ENCODE peak calls at places on chromosomes 4 and X, in eight cellular contexts. R, N, W, U, C, T, E and K are unnamed samples.

GRCh38 chrX:55452825-55453124 is 848 bp downstream of the MAGEH1 start:
- DNase-seq in R (no peak), U (no peak), C (no peak), T (no peak), N (no peak), W (no peak), E (peak), K (no peak)

GRCh38 chr4:54517793-54518444 is 139.8 kb upstream of the KIT start:
- DNase-seq in R (no peak), T (no peak), N (no peak), W (no peak), U (no peak), C (no peak), E (no peak), K (no peak)

GRCh38 chrX:35726176-35726575 is 72.0 kb upstream of the MAGEB16 start:
- DNase-seq in C (no peak), E (no peak), R (no peak), W (peak), T (no peak), N (peak), U (peak), K (no peak)

GRCh38 chr4:61011051-61011450 is 189.1 kb upstream of the ADGRL3 start:
- DNase-seq in N (no peak), T (no peak), U (peak), E (no peak), R (no peak), C (no peak), W (peak), K (no peak)

GRCh38 chrX:54413753-54414152 is 26.5 kb upstream of the TSR2 start:
- DNase-seq in R (no peak), W (peak), U (peak), C (no peak), E (no peak), T (no peak), N (no peak), K (no peak)

GRCh38 chr4:65668201-65669007 is 1.9 kb downstream of the EPHA5 start:
- DNase-seq in W (no peak), R (peak), U (peak), N (no peak), T (no peak), E (no peak), C (peak), K (no peak)

GRCh38 chr4:181870326-181870725 is 372.9 kb upstream of the TENM3 start:
- DNase-seq in E (no peak), R (no peak), C (no peak), T (no peak), W (peak), U (peak), N (no peak), K (no peak)

GRCh38 chr4:168524006-168524405 is 27.2 kb downstream of the PALLD start:
- DNase-seq in C (no peak), T (no peak), N (no peak), W (peak), E (no peak), R (no peak), U (peak), K (no peak)

GRCh38 chrX:22969416-22969815 is 30.3 kb upstream of the DDX53 start:
- DNase-seq in E (no peak), W (no peak), R (no peak), N (no peak), U (no peak), C (no peak), T (no peak), K (no peak)

GRCh38 chr4:57405359-57405758 is 295.2 kb upstream of the IGFBP7 start:
- DNase-seq in N (peak), R (no peak), E (no peak), U (no peak), T (no peak), C (no peak), W (no peak), K (no peak)

GRCh38 chrX:75156537-75156945 is 458 bp upstream of the ABCB7 start:
- DNase-seq in T (no peak), R (no peak), E (peak), W (peak), C (no peak), N (peak), U (peak), K (no peak)

GRCh38 chr4:33357121-33357520 is 2637.0 kb downstream of the PCDH7 start:
- DNase-seq in W (no peak), T (no peak), U (no peak), C (no peak), R (no peak), E (no peak), N (no peak), K (no peak)

GRCh38 chrX:117532339-117532738 is 584.3 kb downstream of the KLHL13 start:
- DNase-seq in E (no peak), N (no peak), C (no peak), T (no peak), R (no peak), U (no peak), W (no peak), K (no peak)

GRCh38 chr4:161663844-161664243 is 500.0 kb downstream of the FSTL5 start:
- DNase-seq in R (no peak), T (no peak), E (no peak), U (no peak), N (no peak), W (no peak), C (no peak), K (no peak)

GRCh38 chrX:39377171-39377570 is 575.9 kb downstream of the MID1IP1 start:
- DNase-seq in E (no peak), W (no peak), R (no peak), C (no peak), N (no peak), T (no peak), U (no peak), K (no peak)

GRCh38 chrX:24879679-24880078 is 136.1 kb downstream of the ARX start:
- DNase-seq in R (no peak), E (no peak), N (no peak), W (no peak), T (no peak), C (no peak), U (no peak), K (no peak)

GRCh38 chr4:40719008-40719623 is 30.6 kb upstream of the NSUN7 start:
- DNase-seq in R (no peak), C (no peak), W (peak), E (no peak), N (peak), U (peak), T (no peak), K (no peak)

GRCh38 chr4:168569066-168569908 is 72.4 kb downstream of the PALLD start:
- DNase-seq in W (no peak), T (no peak), C (no peak), R (no peak), E (no peak), U (peak), N (peak), K (no peak)

GRCh38 chr4:128025319-128025718 is 35.8 kb upstream of the LARP1B start:
- DNase-seq in T (no peak), R (no peak), N (no peak), U (no peak), C (no peak), W (no peak), E (no peak), K (no peak)

GRCh38 chrX:102516314-102516936 is at the start of gene TMSB15A:
- DNase-seq in N (peak), W (peak), C (peak), U (peak), E (peak), T (peak), R (peak), K (peak)

GRCh38 chrX:102514536-102514935 is 2.0 kb downstream of the TMSB15A start:
- DNase-seq in T (no peak), N (no peak), U (no peak), R (no peak), E (no peak), C (no peak), W (no peak), K (no peak)

GRCh38 chrX:102517331-102517730 is 792 bp upstream of the TMSB15A start:
- DNase-seq in C (no peak), E (no peak), T (no peak), R (no peak), N (peak), W (peak), U (peak), K (no peak)
- TF ChIP-seq CTCF in C (no peak), E (no peak), T (no peak), R (peak), N (peak), W (peak), U (no peak), K (peak)

DNA sequence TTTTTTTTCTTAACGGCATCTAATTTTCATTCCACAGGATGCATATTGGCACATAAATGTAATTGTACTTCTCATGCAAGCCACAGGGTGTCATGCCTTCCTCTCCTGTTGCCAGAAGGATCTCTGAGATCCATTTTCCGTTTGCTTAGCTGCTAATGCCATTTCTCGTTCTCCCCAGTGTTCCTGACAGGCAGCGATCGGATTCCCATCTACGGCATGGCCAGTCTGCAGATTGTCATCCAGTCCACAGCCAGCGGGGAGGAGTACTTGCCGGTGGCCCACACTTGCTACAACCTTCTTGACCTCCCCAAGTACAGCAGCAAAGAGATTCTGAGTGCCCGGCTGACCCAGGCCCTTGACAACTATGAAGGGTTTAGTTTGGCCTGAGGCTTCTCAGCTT is 8.9 kb upstream of the NAP1L5 start:
- DNase-seq in N (peak), U (peak), R (no peak), C (peak), T (no peak), E (no peak), W (peak), K (no peak)
- TF ChIP-seq CTCF in N (peak), U (peak), R (peak), C (peak), T (no peak), E (no peak), W (peak), K (peak)

GRCh38 chr4:86976801-86977485 is 42.1 kb downstream of the AFF1 start:
- DNase-seq in U (no peak), R (no peak), N (no peak), E (no peak), C (no peak), T (no peak), W (no peak), K (no peak)

GRCh38 chr4:86975927-86976326 is 41.1 kb downstream of the AFF1 start:
- DNase-seq in E (no peak), N (no peak), W (no peak), C (no peak), U (no peak), R (no peak), T (no peak), K (no peak)

GRCh38 chr4:86980230-86980629 is 45.4 kb downstream of the AFF1 start:
- DNase-seq in U (no peak), E (no peak), T (no peak), R (no peak), N (no peak), C (no peak), W (no peak), K (no peak)

GRCh38 chr4:86978709-86979108 is 43.9 kb downstream of the AFF1 start:
- DNase-seq in R (no peak), N (no peak), W (no peak), E (no peak), U (no peak), C (no peak), T (no peak), K (no peak)

GRCh38 chr4:86977621-86978184 is 42.9 kb downstream of the AFF1 start:
- DNase-seq in R (no peak), W (peak), U (peak), E (no peak), C (no peak), T (no peak), N (peak), K (no peak)
- TF ChIP-seq CTCF in R (no peak), W (no peak), U (no peak), E (no peak), C (no peak), T (no peak), N (no peak), K (no peak)

DNA sequence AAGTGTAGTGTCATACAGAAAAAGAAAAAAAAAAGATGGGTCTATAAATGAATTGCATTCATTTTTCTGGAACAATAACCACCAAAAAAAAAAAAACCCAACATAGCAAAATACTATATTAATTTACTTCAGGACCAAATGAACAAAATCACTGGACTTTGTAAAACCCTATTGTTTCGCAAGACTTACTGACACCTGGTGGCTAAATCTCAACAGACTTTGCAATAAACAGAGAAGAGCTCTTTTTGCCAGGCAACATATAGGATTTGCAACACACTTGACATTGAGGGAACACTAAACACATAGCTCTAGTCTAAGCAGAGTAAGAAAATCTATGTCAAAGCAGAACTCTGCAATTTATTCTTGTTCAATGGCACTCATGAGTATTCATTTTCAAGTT is 990.2 kb downstream of the STPG2 start:
- DNase-seq in N (peak), T (no peak), E (no peak), U (peak), C (no peak), R (no peak), W (no peak), K (no peak)
- TF ChIP-seq CTCF in N (no peak), T (no peak), E (no peak), U (no peak), C (peak), R (no peak), W (no peak), K (peak)